ENCODE peak calls at places on chromosomes 1 and 21, in six cellular contexts. R, O, A, K, H and J are unnamed samples.
A peak's percentile ranks its signal among the peaks of the same experiment; 100 is the strongest.

GRCh38 chr1:226820935-226821718 is 49.3 kb upstream of the PSEN2 start:
- DNase-seq in O (peak; percentile 26), H (peak; percentile 19), R (no peak), K (peak; percentile 65), A (no peak), J (no peak)

GRCh38 chr1:214604543-214604942 is 1.5 kb downstream of the CENPF start:
- DNase-seq in K (no peak), O (no peak), R (peak; percentile 43), H (peak; percentile 29), A (no peak), J (no peak)

GRCh38 chr1:183424691-183425090 is 6.5 kb upstream of the NMNAT2 start:
- DNase-seq in H (no peak), O (no peak), K (no peak), A (no peak), R (no peak), J (no peak)

GRCh38 chr21:42663860-42664535 is 10.6 kb downstream of the PDE9A start:
- DNase-seq in H (no peak), R (no peak), O (no peak), A (no peak), K (no peak), J (no peak)

GRCh38 chr1:6966326-6966725 is 181.1 kb downstream of the CAMTA1 start:
- DNase-seq in O (no peak), H (no peak), R (no peak), K (no peak), A (no peak), J (no peak)

GRCh38 chr1:78469561-78469960 is 21.2 kb upstream of the PTGFR start:
- DNase-seq in O (no peak), K (no peak), A (no peak), R (no peak), H (no peak), J (no peak)

GRCh38 chr1:153520818-153521476 is 14.8 kb downstream of the S100A6 start:
- DNase-seq in H (peak; percentile 63), A (no peak), K (no peak), R (no peak), O (no peak), J (no peak)

GRCh38 chr1:79043506-79043905 is 37.0 kb upstream of the ADGRL4 start:
- DNase-seq in R (no peak), O (no peak), H (no peak), A (no peak), K (no peak), J (no peak)

GRCh38 chr21:30194701-30195299 is 21.1 kb downstream of the CLDN8 start:
- DNase-seq in A (no peak), K (peak; percentile 20), R (peak; percentile 10), O (peak; percentile 53), H (peak; percentile 18), J (no peak)

GRCh38 chr1:165034136-165034535 is 322.4 kb downstream of the LMX1A start:
- DNase-seq in R (no peak), O (no peak), A (no peak), K (no peak), H (no peak), J (no peak)

GRCh38 chr1:112232848-112233247 is 163.2 kb upstream of the CTTNBP2NL start:
- DNase-seq in K (no peak), A (no peak), O (no peak), R (no peak), H (no peak), J (no peak)

GRCh38 chr1:215104283-215104682 is 21.7 kb downstream of the KCNK2 start:
- DNase-seq in O (no peak), R (no peak), A (no peak), H (no peak), K (no peak), J (no peak)

GRCh38 chr1:228321478-228321877 is 85.2 kb downstream of the TRIM11 start:
- DNase-seq in R (no peak), H (no peak), O (no peak), K (no peak), A (no peak), J (no peak)

GRCh38 chr21:35037384-35038105 is 11.6 kb downstream of the RUNX1 start:
- DNase-seq in K (no peak), H (no peak), A (no peak), O (no peak), R (no peak), J (no peak)

GRCh38 chr1:13605159-13605558 is 21.5 kb downstream of the PDPN start:
- DNase-seq in K (peak; percentile 13), O (no peak), H (no peak), A (no peak), R (no peak), J (no peak)

GRCh38 chr1:91894036-91894761 is 8.2 kb upstream of the TGFBR3 start:
- DNase-seq in K (no peak), R (no peak), H (no peak), O (no peak), A (no peak), J (no peak)

GRCh38 chr21:28269173-28269572 is 723.5 kb downstream of the LTN1 start:
- DNase-seq in H (peak; percentile 53), A (no peak), O (no peak), K (no peak), R (no peak), J (no peak)

GRCh38 chr1:7609311-7609994 is 161.6 kb upstream of the VAMP3 start:
- DNase-seq in K (no peak), H (no peak), R (no peak), O (no peak), A (no peak), J (no peak)

GRCh38 chr1:145961425-145962156 is 2.8 kb downstream of the ANKRD34A start:
- DNase-seq in H (peak; percentile 58), A (no peak), O (no peak), K (no peak), R (no peak), J (no peak)

GRCh38 chr21:23438081-23438480 is 2169.2 kb downstream of the MRPL39 start:
- DNase-seq in A (no peak), R (no peak), K (no peak), H (peak; percentile 16), O (no peak), J (no peak)

GRCh38 chr1:45327644-45328515 is 1.2 kb downstream of the HPDL start:
- DNase-seq in A (no peak), R (no peak), O (no peak), H (peak; percentile 48), K (no peak), J (no peak)

GRCh38 chr1:10938741-10939417 is 73.6 kb upstream of the TARDBP start:
- DNase-seq in R (no peak), A (no peak), K (no peak), H (no peak), O (no peak), J (no peak)

GRCh38 chr1:17731460-17731859 is 23.7 kb upstream of the ACTL8 start:
- DNase-seq in O (no peak), R (no peak), H (no peak), A (no peak), K (no peak), J (no peak)

GRCh38 chr1:59685666-59686065 is 129.1 kb upstream of the HOOK1 start:
- DNase-seq in A (no peak), K (no peak), O (no peak), H (no peak), R (no peak), J (no peak)

GRCh38 chr1:195754874-195755273 is 853.4 kb downstream of the KCNT2 start:
- DNase-seq in O (peak; percentile 9), H (no peak), R (no peak), K (no peak), A (no peak), J (no peak)

GRCh38 chr21:42454221-42454570 is 41.8 kb downstream of the RSPH1 start:
- DNase-seq in A (no peak), K (no peak), H (no peak), R (no peak), O (no peak), J (no peak)

GRCh38 chr1:81756872-81757271 is 43.9 kb upstream of the ADGRL2 start:
- DNase-seq in K (no peak), R (no peak), O (no peak), A (no peak), H (no peak), J (no peak)

GRCh38 chr1:89407355-89407754 is 43.5 kb downstream of the GBP6 start:
- DNase-seq in O (no peak), R (no peak), K (no peak), A (no peak), H (no peak), J (no peak)

GRCh38 chr1:234475166-234475793 is 3.7 kb downstream of the TARBP1 start:
- DNase-seq in K (no peak), O (no peak), R (no peak), H (no peak), A (no peak), J (no peak)

GRCh38 chr1:171801395-171801990 is 20.0 kb downstream of the METTL13 start:
- DNase-seq in O (peak; percentile 62), K (peak; percentile 50), A (no peak), R (peak; percentile 37), H (peak; percentile 60), J (no peak)
- TF ChIP-seq CHD2 in O (no peak), K (no peak), A (no peak), R (no peak), H (no peak), J (no peak)

GRCh38 chr1:39453603-39454002 is 37.8 kb upstream of the BMP8A start:
- DNase-seq in H (no peak), A (no peak), K (no peak), O (no peak), R (no peak), J (no peak)
- TF ChIP-seq CHD2 in H (no peak), A (no peak), K (no peak), O (no peak), R (no peak), J (no peak)

GRCh38 chr1:204343247-204343646 is 16.5 kb downstream of the PLEKHA6 start:
- DNase-seq in A (no peak), K (no peak), H (no peak), R (no peak), O (no peak), J (no peak)

GRCh38 chr1:204340137-204340536 is 19.6 kb downstream of the PLEKHA6 start:
- DNase-seq in O (no peak), A (no peak), K (no peak), R (no peak), H (no peak), J (no peak)

GRCh38 chr1:204343850-204344249 is 15.9 kb downstream of the PLEKHA6 start:
- DNase-seq in A (no peak), K (no peak), H (no peak), O (no peak), R (no peak), J (no peak)

GRCh38 chr1:204341380-204341779 is 18.3 kb downstream of the PLEKHA6 start:
- DNase-seq in K (no peak), O (no peak), R (peak; percentile 16), H (no peak), A (no peak), J (no peak)

DNA sequence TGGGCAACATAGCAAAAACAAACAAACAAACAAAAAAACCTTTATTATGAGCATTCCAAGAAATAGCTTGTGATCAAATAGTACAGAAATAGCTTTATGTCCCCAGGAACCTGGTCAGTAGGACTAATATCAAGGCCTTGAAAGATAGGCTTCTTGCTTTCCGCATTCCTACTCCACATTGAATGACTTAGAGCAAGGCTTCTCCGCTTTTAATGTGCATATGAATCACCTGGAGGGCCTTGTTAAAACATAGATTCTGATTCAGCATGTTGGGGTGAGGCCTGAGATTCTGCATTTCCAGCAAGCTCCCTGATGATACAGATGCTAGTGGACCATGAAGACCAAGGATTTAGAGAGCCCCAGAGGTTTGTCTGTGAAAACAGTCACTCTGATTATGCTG is 17.4 kb downstream of the PLEKHA6 start:
- DNase-seq in O (no peak), K (no peak), H (no peak), A (no peak), R (no peak), J (no peak)
- TF ChIP-seq CHD2 in O (no peak), K (no peak), H (no peak), A (no peak), R (no peak), J (no peak)

GRCh38 chr1:150544204-150544603 is 5.0 kb upstream of the ADAMTSL4 start:
- DNase-seq in O (peak; percentile 28), R (no peak), H (peak; percentile 1), A (no peak), K (no peak), J (no peak)
- TF ChIP-seq CHD2 in O (no peak), R (no peak), H (no peak), A (no peak), K (no peak), J (no peak)